ENCODE peak calls at places on chromosomes 4 and X, in four cellular contexts. One of them, this sample, is unnamed.

GRCh38 chr4:128384091-128384520 is 96.5 kb upstream of the PGRMC2 start:
- DNase-seq in NT2/D1: no peak
- DNase-seq in CD8-positive, alpha-beta memory T cell: no peak
- DNase-seq in colonic mucosa: no peak
- DNase-seq in this sample: no peak

GRCh38 chrX:101357166-101357795 is 8.7 kb upstream of the TIMM8A start:
- DNase-seq in NT2/D1: no peak
- DNase-seq in CD8-positive, alpha-beta memory T cell: no peak
- DNase-seq in colonic mucosa: no peak
- DNase-seq in this sample: no peak

GRCh38 chr4:184807797-184808718 is 17.7 kb downstream of the ACSL1 start:
- DNase-seq in NT2/D1: peak; percentile 72
- DNase-seq in CD8-positive, alpha-beta memory T cell: no peak
- DNase-seq in colonic mucosa: no peak
- DNase-seq in this sample: no peak

GRCh38 chr4:184403384-184403781 is 71.0 kb downstream of the IRF2 start:
- DNase-seq in NT2/D1: no peak
- DNase-seq in CD8-positive, alpha-beta memory T cell: no peak
- DNase-seq in colonic mucosa: no peak
- DNase-seq in this sample: no peak

GRCh38 chr4:100098011-100098545 is 92.2 kb downstream of the DDIT4L start:
- DNase-seq in NT2/D1: no peak
- DNase-seq in CD8-positive, alpha-beta memory T cell: no peak
- DNase-seq in colonic mucosa: no peak
- DNase-seq in this sample: no peak

GRCh38 chr4:24910504-24910903 is 2.3 kb downstream of the CCDC149 start:
- DNase-seq in NT2/D1: no peak
- DNase-seq in CD8-positive, alpha-beta memory T cell: no peak
- DNase-seq in colonic mucosa: no peak
- DNase-seq in this sample: no peak

GRCh38 chrX:23980063-23980462 is 46.9 kb downstream of the KLHL15 start:
- DNase-seq in NT2/D1: no peak
- DNase-seq in CD8-positive, alpha-beta memory T cell: no peak
- DNase-seq in colonic mucosa: no peak
- DNase-seq in this sample: no peak

GRCh38 chr4:54992266-54992665 is 133.1 kb downstream of the KDR start:
- DNase-seq in NT2/D1: no peak
- DNase-seq in CD8-positive, alpha-beta memory T cell: no peak
- DNase-seq in colonic mucosa: no peak
- DNase-seq in this sample: no peak

GRCh38 chrX:15447985-15448639 is 45.0 kb downstream of the PIR start:
- DNase-seq in NT2/D1: no peak
- DNase-seq in CD8-positive, alpha-beta memory T cell: no peak
- DNase-seq in colonic mucosa: no peak
- DNase-seq in this sample: no peak

GRCh38 chrX:13483773-13484172 is 85.6 kb upstream of the EGFL6 start:
- DNase-seq in NT2/D1: no peak
- DNase-seq in CD8-positive, alpha-beta memory T cell: peak; percentile 30
- DNase-seq in colonic mucosa: no peak
- DNase-seq in this sample: no peak

GRCh38 chrX:122517781-122518180 is 666.3 kb upstream of the GRIA3 start:
- DNase-seq in NT2/D1: no peak
- DNase-seq in CD8-positive, alpha-beta memory T cell: no peak
- DNase-seq in colonic mucosa: no peak
- DNase-seq in this sample: no peak

GRCh38 chr4:19262467-19262866 is 989.2 kb upstream of the SLIT2 start:
- DNase-seq in NT2/D1: no peak
- DNase-seq in CD8-positive, alpha-beta memory T cell: no peak
- DNase-seq in colonic mucosa: no peak
- DNase-seq in this sample: no peak

GRCh38 chr4:121728798-121729226 is 32.0 kb upstream of the ANXA5 start:
- DNase-seq in NT2/D1: no peak
- DNase-seq in CD8-positive, alpha-beta memory T cell: no peak
- DNase-seq in colonic mucosa: no peak
- DNase-seq in this sample: no peak

GRCh38 chrX:139680356-139680755 is 27.6 kb downstream of the MCF2 start:
- DNase-seq in NT2/D1: no peak
- DNase-seq in CD8-positive, alpha-beta memory T cell: no peak
- DNase-seq in colonic mucosa: no peak
- DNase-seq in this sample: no peak

GRCh38 chrX:40009462-40009851 is 88.3 kb downstream of the BCOR start:
- DNase-seq in NT2/D1: no peak
- DNase-seq in CD8-positive, alpha-beta memory T cell: no peak
- DNase-seq in colonic mucosa: no peak
- DNase-seq in this sample: no peak

GRCh38 chrX:150408007-150408406 is 44.9 kb downstream of the MAMLD1 start:
- DNase-seq in NT2/D1: no peak
- DNase-seq in CD8-positive, alpha-beta memory T cell: no peak
- DNase-seq in colonic mucosa: no peak
- DNase-seq in this sample: no peak

GRCh38 chr4:156779046-156779445 is 192.6 kb downstream of the PDGFC start:
- DNase-seq in NT2/D1: no peak
- DNase-seq in CD8-positive, alpha-beta memory T cell: no peak
- DNase-seq in colonic mucosa: no peak
- DNase-seq in this sample: no peak

GRCh38 chr4:173056271-173056670 is 112.3 kb upstream of the GALNT7 start:
- DNase-seq in NT2/D1: no peak
- DNase-seq in CD8-positive, alpha-beta memory T cell: no peak
- DNase-seq in colonic mucosa: no peak
- DNase-seq in this sample: no peak

GRCh38 chr4:188109157-188109755 is at the start of gene TRIML2:
- DNase-seq in NT2/D1: peak; percentile 20
- DNase-seq in CD8-positive, alpha-beta memory T cell: no peak
- DNase-seq in colonic mucosa: no peak
- DNase-seq in this sample: no peak

GRCh38 chr4:185304944-185305690 is 90.6 kb downstream of the LRP2BP start:
- DNase-seq in NT2/D1: peak; percentile 33
- DNase-seq in CD8-positive, alpha-beta memory T cell: no peak
- DNase-seq in colonic mucosa: no peak
- DNase-seq in this sample: no peak

GRCh38 chrX:41250867-41251266 is 83.1 kb upstream of the DDX3X start:
- DNase-seq in NT2/D1: no peak
- DNase-seq in CD8-positive, alpha-beta memory T cell: no peak
- DNase-seq in colonic mucosa: no peak
- DNase-seq in this sample: no peak

GRCh38 chr4:10089346-10089745 is 27.3 kb downstream of the WDR1 start:
- DNase-seq in NT2/D1: no peak
- DNase-seq in CD8-positive, alpha-beta memory T cell: no peak
- DNase-seq in colonic mucosa: peak; percentile 87
- DNase-seq in this sample: no peak

GRCh38 chrX:11261260-11261659 is 32.0 kb upstream of the AMELX start:
- DNase-seq in NT2/D1: no peak
- DNase-seq in CD8-positive, alpha-beta memory T cell: no peak
- DNase-seq in colonic mucosa: no peak
- DNase-seq in this sample: no peak
- H3K4me1 ChIP-seq in NT2/D1: no peaks in the 10 kb centered on the region
- H3K4me1 ChIP-seq in CD8-positive, alpha-beta memory T cell: no peaks in the 10 kb centered on the region
- H3K4me1 ChIP-seq in colonic mucosa: no peaks in the 10 kb centered on the region
- H3K4me1 ChIP-seq in this sample: peaks cover 2% of the 10 kb centered on the region

GRCh38 chrX:132877954-132878536 is 80.4 kb downstream of the HS6ST2 start:
- DNase-seq in NT2/D1: no peak
- DNase-seq in CD8-positive, alpha-beta memory T cell: no peak
- DNase-seq in colonic mucosa: no peak
- DNase-seq in this sample: no peak
- H3K4me1 ChIP-seq in NT2/D1: peaks cover 2% of the 10 kb centered on the region
- H3K4me1 ChIP-seq in CD8-positive, alpha-beta memory T cell: no peaks in the 10 kb centered on the region
- H3K4me1 ChIP-seq in colonic mucosa: no peaks in the 10 kb centered on the region
- H3K4me1 ChIP-seq in this sample: no peaks in the 10 kb centered on the region

DNA sequence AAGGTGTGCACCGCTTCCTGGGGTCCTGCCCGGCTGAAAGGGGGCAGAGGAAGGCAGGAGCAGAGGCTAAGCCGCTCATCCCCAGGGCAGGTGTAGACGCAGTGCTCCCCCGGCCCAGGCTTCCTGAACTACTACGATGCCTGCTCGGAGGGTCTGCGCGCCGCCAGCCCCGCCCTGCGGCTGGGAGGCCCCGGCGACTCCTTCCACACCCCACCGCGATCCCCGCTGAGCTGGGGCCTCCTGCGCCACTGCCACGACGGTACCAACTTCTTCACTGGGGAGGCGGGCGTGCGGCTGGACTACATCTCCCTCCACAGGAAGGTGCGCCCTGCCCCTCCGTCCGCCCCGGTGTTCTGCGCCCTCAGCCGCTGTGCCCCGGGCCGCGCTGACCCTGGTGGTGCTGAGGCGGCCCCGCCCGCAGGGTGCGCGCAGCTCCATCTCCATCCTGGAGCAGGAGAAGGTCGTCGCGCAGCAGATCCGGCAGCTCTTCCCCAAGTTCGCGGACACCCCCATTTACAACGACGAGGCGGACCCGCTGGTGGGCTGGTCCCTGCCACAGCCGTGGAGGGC is 8.4 kb upstream of the SLC26A1 start:
- DNase-seq in NT2/D1: no peak
- DNase-seq in CD8-positive, alpha-beta memory T cell: no peak
- DNase-seq in colonic mucosa: no peak
- DNase-seq in this sample: no peak
- H3K4me1 ChIP-seq in NT2/D1: peaks cover 15% of the 10 kb centered on the region
- H3K4me1 ChIP-seq in CD8-positive, alpha-beta memory T cell: no peaks in the 10 kb centered on the region
- H3K4me1 ChIP-seq in colonic mucosa: peaks cover 15% of the 10 kb centered on the region
- H3K4me1 ChIP-seq in this sample: no peaks in the 10 kb centered on the region

DNA sequence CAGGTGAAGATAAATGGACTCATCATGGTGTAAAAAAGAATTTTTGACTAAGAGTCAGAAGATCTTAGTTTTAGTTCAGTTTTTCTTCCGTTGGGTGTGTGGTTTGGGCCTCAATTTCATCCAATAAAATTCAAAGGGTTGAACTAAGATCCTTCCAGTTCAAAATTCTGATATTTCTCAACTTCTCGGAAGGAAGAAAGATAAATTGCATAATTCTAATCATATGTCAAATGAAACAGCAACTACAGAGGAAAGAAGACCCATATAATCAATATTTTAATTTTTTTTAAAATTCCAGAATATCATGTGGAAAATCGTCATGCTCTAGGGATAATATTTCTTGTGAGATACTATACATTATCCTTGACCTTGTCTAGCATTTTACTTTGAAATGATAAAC is 192.8 kb downstream of the SPRY1 start:
- DNase-seq in NT2/D1: no peak
- DNase-seq in CD8-positive, alpha-beta memory T cell: no peak
- DNase-seq in colonic mucosa: no peak
- DNase-seq in this sample: no peak
- H3K4me1 ChIP-seq in NT2/D1: no peaks in the 10 kb centered on the region
- H3K4me1 ChIP-seq in CD8-positive, alpha-beta memory T cell: no peaks in the 10 kb centered on the region
- H3K4me1 ChIP-seq in colonic mucosa: peaks cover 7% of the 10 kb centered on the region
- H3K4me1 ChIP-seq in this sample: peaks cover 12% of the 10 kb centered on the region

GRCh38 chr4:113635739-113636437 is 125.7 kb downstream of the CAMK2D start:
- DNase-seq in NT2/D1: no peak
- DNase-seq in CD8-positive, alpha-beta memory T cell: no peak
- DNase-seq in colonic mucosa: no peak
- DNase-seq in this sample: no peak
- H3K4me1 ChIP-seq in NT2/D1: no peaks in the 10 kb centered on the region
- H3K4me1 ChIP-seq in CD8-positive, alpha-beta memory T cell: peaks cover 42% of the 10 kb centered on the region
- H3K4me1 ChIP-seq in colonic mucosa: peaks cover 8% of the 10 kb centered on the region
- H3K4me1 ChIP-seq in this sample: no peaks in the 10 kb centered on the region

DNA sequence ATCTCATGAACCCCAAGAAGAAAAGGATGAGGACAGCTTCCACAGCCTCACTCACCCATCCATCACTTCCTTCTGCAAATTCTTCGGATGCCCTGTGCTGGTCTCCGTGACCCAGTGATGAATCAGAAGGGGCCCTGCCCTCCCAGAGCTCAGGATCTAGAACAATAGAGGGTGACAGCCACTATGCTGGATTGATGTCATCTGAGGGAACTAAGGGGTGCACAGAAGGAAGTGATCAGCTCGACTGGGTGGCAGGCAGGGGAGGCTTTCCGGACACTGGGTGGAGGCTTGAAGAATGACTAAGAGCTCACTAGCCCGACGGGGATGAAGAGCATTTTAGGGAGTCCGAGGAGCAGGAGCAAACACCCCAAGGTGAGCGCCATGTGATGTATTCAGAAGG is 1.4 kb upstream of the ZNF185 start:
- DNase-seq in NT2/D1: no peak
- DNase-seq in CD8-positive, alpha-beta memory T cell: no peak
- DNase-seq in colonic mucosa: no peak
- DNase-seq in this sample: no peak
- H3K4me1 ChIP-seq in NT2/D1: peaks cover 2% of the 10 kb centered on the region
- H3K4me1 ChIP-seq in CD8-positive, alpha-beta memory T cell: no peaks in the 10 kb centered on the region
- H3K4me1 ChIP-seq in colonic mucosa: no peaks in the 10 kb centered on the region
- H3K4me1 ChIP-seq in this sample: peaks cover 32% of the 10 kb centered on the region

GRCh38 chr4:52659016-52659721 is at the start of gene USP46:
- DNase-seq in NT2/D1: no peak
- DNase-seq in CD8-positive, alpha-beta memory T cell: peak; percentile 41
- DNase-seq in colonic mucosa: peak; percentile 74
- DNase-seq in this sample: peak; percentile 64

GRCh38 chr4:52657630-52658501 is 1.2 kb downstream of the USP46 start:
- DNase-seq in NT2/D1: no peak
- DNase-seq in CD8-positive, alpha-beta memory T cell: no peak
- DNase-seq in colonic mucosa: peak; percentile 23
- DNase-seq in this sample: no peak

GRCh38 chr4:52659722-52660261 is 691 bp upstream of the USP46 start:
- DNase-seq in NT2/D1: no peak
- DNase-seq in CD8-positive, alpha-beta memory T cell: peak; percentile 19
- DNase-seq in colonic mucosa: peak; percentile 71
- DNase-seq in this sample: no peak

GRCh38 chr4:52657317-52657629 is 1.8 kb downstream of the USP46 start:
- DNase-seq in NT2/D1: no peak
- DNase-seq in CD8-positive, alpha-beta memory T cell: no peak
- DNase-seq in colonic mucosa: no peak
- DNase-seq in this sample: no peak

DNA sequence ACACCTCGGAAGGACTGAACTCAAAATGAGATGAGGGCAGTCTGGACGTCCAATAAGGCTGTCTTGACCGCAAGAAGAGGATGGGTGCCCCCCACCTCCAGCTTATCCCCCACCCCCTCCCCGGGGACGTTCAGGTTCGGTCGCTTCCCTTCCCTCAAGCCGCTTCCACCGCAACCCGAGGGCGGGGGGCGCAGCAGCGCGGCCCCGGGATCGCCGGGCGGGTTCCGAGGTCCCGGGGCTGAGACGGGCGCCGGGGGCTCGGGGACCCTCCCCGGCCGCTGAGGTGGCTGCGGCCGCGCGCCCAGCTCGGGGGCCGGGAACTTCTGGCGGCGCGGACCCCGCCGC is 458 bp downstream of the USP46 start:
- DNase-seq in NT2/D1: no peak
- DNase-seq in CD8-positive, alpha-beta memory T cell: no peak
- DNase-seq in colonic mucosa: no peak
- DNase-seq in this sample: no peak
- H3K4me1 ChIP-seq in NT2/D1: peaks cover 3% of the 10 kb centered on the region
- H3K4me1 ChIP-seq in CD8-positive, alpha-beta memory T cell: peaks cover 9% of the 10 kb centered on the region
- H3K4me1 ChIP-seq in colonic mucosa: peaks cover 3% of the 10 kb centered on the region
- H3K4me1 ChIP-seq in this sample: peaks cover 5% of the 10 kb centered on the region

DNA sequence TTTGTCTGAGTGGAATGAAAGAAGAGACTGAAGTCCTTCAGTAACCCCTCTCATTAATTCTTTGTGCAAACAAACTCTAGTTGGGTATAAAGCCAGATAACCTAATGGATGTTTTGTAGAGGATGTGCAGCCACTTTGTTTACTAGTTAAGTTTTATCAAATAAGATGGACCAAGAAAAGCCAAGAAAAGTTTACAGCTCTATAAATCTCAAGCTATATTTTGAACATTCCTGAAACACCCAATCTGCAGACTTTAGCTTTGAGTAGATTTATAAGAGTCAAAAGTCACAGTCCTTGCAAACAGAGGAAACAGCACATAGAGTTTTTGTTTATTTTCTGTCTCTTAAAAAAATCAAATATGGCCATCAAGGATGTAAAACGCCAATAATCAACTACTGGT is 452.9 kb downstream of the SPRY1 start:
- DNase-seq in NT2/D1: no peak
- DNase-seq in CD8-positive, alpha-beta memory T cell: no peak
- DNase-seq in colonic mucosa: no peak
- DNase-seq in this sample: no peak
- H3K4me1 ChIP-seq in NT2/D1: no peaks in the 10 kb centered on the region
- H3K4me1 ChIP-seq in CD8-positive, alpha-beta memory T cell: no peaks in the 10 kb centered on the region
- H3K4me1 ChIP-seq in colonic mucosa: no peaks in the 10 kb centered on the region
- H3K4me1 ChIP-seq in this sample: no peaks in the 10 kb centered on the region

This sample was measured in RWPE2.